ENCODE peak calls at places on chromosomes 3 and 15, in eight cellular contexts. X is prostate gland, M is Panc1, V is cardiac muscle cell, E is fibroblast of lung, G is vagina, D is sigmoid colon, T is dorsolateral prefrontal cortex. Z is an unnamed sample.

GRCh38 chr15:66288796-66289195 is 4.6 kb upstream of the DIS3L start:
- DNase-seq in X (no peak), M (no peak), V (no peak), E (peak; percentile 75), G (no peak), D (no peak), T (no peak), Z (no peak)

GRCh38 chr3:110881069-110881468 is 190.5 kb upstream of the NECTIN3 start:
- DNase-seq in X (peak; percentile 95), M (no peak), V (peak; percentile 4), E (peak; percentile 52), G (no peak), D (peak; percentile 87), T (peak; percentile 43), Z (peak; percentile 89)

GRCh38 chr3:115239717-115240116 is 92.6 kb upstream of the ZBTB20 start:
- DNase-seq in X (no peak), M (peak; percentile 59), V (no peak), E (peak; percentile 87), G (peak; percentile 87), D (peak; percentile 60), T (peak; percentile 65), Z (no peak)

GRCh38 chr15:83920115-83920514 is 266.2 kb downstream of the ADAMTSL3 start:
- DNase-seq in X (no peak), M (no peak), V (no peak), E (no peak), G (no peak), D (no peak), T (no peak), Z (no peak)

GRCh38 chr3:39809181-39809994 is at the start of gene MYRIP:
- DNase-seq in X (peak; percentile 77), M (no peak), V (peak; percentile 91), E (no peak), G (no peak), D (peak; percentile 69), T (peak; percentile 70), Z (peak; percentile 90)

GRCh38 chr15:65383456-65383855 is 5.7 kb upstream of the IGDCC3 start:
- DNase-seq in X (no peak), M (no peak), V (no peak), E (no peak), G (no peak), D (no peak), T (no peak), Z (no peak)

GRCh38 chr3:21484323-21485154 is 266.5 kb downstream of the ZNF385D start:
- DNase-seq in X (peak; percentile 8), M (peak; percentile 24), V (peak; percentile 75), E (peak; percentile 83), G (no peak), D (no peak), T (peak; percentile 19), Z (peak; percentile 65)

GRCh38 chr3:176155012-176155411 is 1042.3 kb downstream of the TBL1XR1 start:
- DNase-seq in X (no peak), M (no peak), V (no peak), E (no peak), G (no peak), D (no peak), T (no peak), Z (no peak)

GRCh38 chr3:182364323-182364722 is 429.0 kb upstream of the ATP11B start:
- DNase-seq in X (no peak), M (peak; percentile 2), V (no peak), E (no peak), G (no peak), D (no peak), T (peak; percentile 6), Z (no peak)

GRCh38 chr3:15819043-15819442 is 21.3 kb upstream of the ANKRD28 start:
- DNase-seq in X (no peak), M (no peak), V (no peak), E (no peak), G (no peak), D (no peak), T (no peak), Z (no peak)

GRCh38 chr15:66404532-66404931 is 17.8 kb downstream of the MAP2K1 start:
- DNase-seq in X (no peak), M (no peak), V (peak; percentile 36), E (no peak), G (no peak), D (no peak), T (no peak), Z (no peak)

GRCh38 chr3:47813551-47814177 is 10.7 kb downstream of the DHX30 start:
- DNase-seq in X (no peak), M (no peak), V (no peak), E (no peak), G (no peak), D (no peak), T (no peak), Z (no peak)

GRCh38 chr3:64456674-64457073 is 231.1 kb downstream of the ADAMTS9 start:
- DNase-seq in X (no peak), M (no peak), V (no peak), E (no peak), G (no peak), D (no peak), T (no peak), Z (no peak)

GRCh38 chr3:46517016-46517770 is 19.4 kb downstream of the RTP3 start:
- DNase-seq in X (no peak), M (peak; percentile 18), V (no peak), E (peak; percentile 79), G (no peak), D (no peak), T (no peak), Z (no peak)

GRCh38 chr15:74785716-74786032 is 3.8 kb downstream of the CSK start:
- DNase-seq in X (no peak), M (no peak), V (no peak), E (no peak), G (no peak), D (peak; percentile 46), T (no peak), Z (no peak)

GRCh38 chr3:111465081-111465670 is 76.8 kb upstream of the CD96 start:
- DNase-seq in X (no peak), M (no peak), V (no peak), E (no peak), G (no peak), D (no peak), T (no peak), Z (no peak)

GRCh38 chr15:73078722-73079121 is 26.5 kb downstream of the NEO1 start:
- DNase-seq in X (peak; percentile 80), M (no peak), V (no peak), E (peak; percentile 80), G (no peak), D (no peak), T (no peak), Z (peak; percentile 45)

GRCh38 chr15:85494035-85494793 is 113.8 kb downstream of the AKAP13 start:
- DNase-seq in X (no peak), M (peak; percentile 81), V (no peak), E (peak; percentile 89), G (no peak), D (no peak), T (no peak), Z (no peak)

GRCh38 chr15:31203999-31204398 is 102.5 kb upstream of the TRPM1 start:
- DNase-seq in X (peak; percentile 54), M (no peak), V (no peak), E (no peak), G (no peak), D (no peak), T (no peak), Z (no peak)

GRCh38 chr3:132443421-132443820 is 26.1 kb downstream of the DNAJC13 start:
- DNase-seq in X (no peak), M (no peak), V (no peak), E (no peak), G (no peak), D (no peak), T (no peak), Z (no peak)
- H3K4me3 ChIP-seq in X (no peak overlapping the region), M (no peak overlapping the region), V (no peak overlapping the region), E (no peak overlapping the region), G (no peak overlapping the region), D (no peak overlapping the region), T (no peak overlapping the region), Z (no peak overlapping the region)

DNA sequence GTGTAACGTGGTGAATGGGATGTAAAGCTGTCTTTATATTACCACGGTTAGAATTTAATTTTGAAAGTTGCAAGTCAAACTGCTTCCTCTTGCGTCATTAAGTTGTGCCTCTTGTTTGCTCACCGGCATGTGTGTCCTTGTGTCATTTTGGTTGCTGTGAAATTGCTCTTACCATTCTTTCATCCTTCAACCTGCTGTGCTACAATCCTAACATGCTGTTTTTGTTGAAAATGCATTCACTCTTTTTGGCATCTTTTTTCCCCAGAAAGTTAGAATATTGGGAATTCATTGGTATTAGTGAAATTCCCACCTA is 164.7 kb downstream of the PGPEP1L start:
- DNase-seq in X (no peak), M (no peak), V (no peak), E (no peak), G (no peak), D (no peak), T (no peak), Z (no peak)
- H3K27ac ChIP-seq in X (no peak overlapping the region), M (peak overlapping the region; percentile 76), V (no peak overlapping the region), E (no peak overlapping the region), G (no peak overlapping the region), D (no peak overlapping the region), T (no peak overlapping the region), Z (no peak overlapping the region)

GRCh38 chr3:119295816-119296484 is 1.8 kb downstream of the ARHGAP31 start:
- DNase-seq in X (no peak), M (no peak), V (no peak), E (peak; percentile 12), G (no peak), D (no peak), T (no peak), Z (no peak)

GRCh38 chr3:119297169-119297568 is 3.0 kb downstream of the ARHGAP31 start:
- DNase-seq in X (no peak), M (no peak), V (no peak), E (peak; percentile 31), G (no peak), D (no peak), T (no peak), Z (no peak)

GRCh38 chr3:119301001-119301400 is 6.8 kb downstream of the ARHGAP31 start:
- DNase-seq in X (no peak), M (no peak), V (no peak), E (no peak), G (no peak), D (no peak), T (no peak), Z (no peak)

GRCh38 chr3:119296723-119297122 is 2.5 kb downstream of the ARHGAP31 start:
- DNase-seq in X (no peak), M (no peak), V (no peak), E (no peak), G (no peak), D (no peak), T (no peak), Z (no peak)

GRCh38 chr3:119298565-119298941 is 4.4 kb downstream of the ARHGAP31 start:
- DNase-seq in X (no peak), M (no peak), V (no peak), E (no peak), G (no peak), D (no peak), T (no peak), Z (no peak)
- H3K4me3 ChIP-seq in X (no peak overlapping the region), M (no peak overlapping the region), V (no peak overlapping the region), E (no peak overlapping the region), G (no peak overlapping the region), D (no peak overlapping the region), T (no peak overlapping the region), Z (no peak overlapping the region)

DNA sequence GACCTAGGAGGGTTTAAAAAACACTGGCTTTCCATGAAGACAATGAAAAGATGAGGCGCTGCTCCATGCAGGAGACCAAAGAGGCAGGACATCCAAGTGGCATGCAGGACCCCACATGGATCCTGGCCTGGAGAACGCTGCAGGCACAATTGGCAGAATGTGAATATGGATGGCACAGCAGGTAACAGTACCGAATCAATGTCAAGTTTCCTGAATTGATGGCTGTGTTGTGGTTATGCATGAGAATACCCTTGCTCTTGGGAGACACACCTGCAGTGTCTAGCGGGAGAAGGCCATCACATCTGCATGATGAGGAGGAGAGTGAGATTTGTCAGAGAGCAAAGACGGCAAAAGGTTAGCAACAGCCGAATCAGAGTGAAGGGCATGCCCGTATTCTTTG is 74.3 kb upstream of the SEC13 start:
- DNase-seq in X (no peak), M (no peak), V (no peak), E (no peak), G (no peak), D (no peak), T (no peak), Z (no peak)
- H3K27ac ChIP-seq in X (no peak overlapping the region), M (no peak overlapping the region), V (no peak overlapping the region), E (no peak overlapping the region), G (no peak overlapping the region), D (no peak overlapping the region), T (no peak overlapping the region), Z (no peak overlapping the region)